ENCODE peak calls at places on chromosomes 3 and 15, in eight cellular contexts. One of them, this sample, is unnamed.
A peak's percentile ranks its signal among the peaks of the same experiment; 100 is the strongest.

GRCh38 chr15:34436126-34436955 is 1.3 kb downstream of the GOLGA8A start:
- DNase-seq in PC-3: peak; percentile 21
- DNase-seq in small intestine: peak; percentile 4
- DNase-seq in right cardiac atrium: peak; percentile 65
- DNase-seq in upper lobe of left lung: peak; percentile 82
- DNase-seq in fibroblast of lung: peak; percentile 17
- DNase-seq in psoas muscle: no peak
- DNase-seq in lower lobe of right lung: no peak
- DNase-seq in this sample: peak; percentile 6

GRCh38 chr15:51558421-51558820 is 64.2 kb downstream of the DMXL2 start:
- DNase-seq in PC-3: no peak
- DNase-seq in small intestine: no peak
- DNase-seq in right cardiac atrium: no peak
- DNase-seq in upper lobe of left lung: no peak
- DNase-seq in fibroblast of lung: no peak
- DNase-seq in psoas muscle: no peak
- DNase-seq in lower lobe of right lung: no peak
- DNase-seq in this sample: no peak

GRCh38 chr15:66863382-66864085 is 161.5 kb downstream of the SMAD6 start:
- DNase-seq in PC-3: no peak
- DNase-seq in small intestine: no peak
- DNase-seq in right cardiac atrium: no peak
- DNase-seq in upper lobe of left lung: no peak
- DNase-seq in fibroblast of lung: no peak
- DNase-seq in psoas muscle: no peak
- DNase-seq in lower lobe of right lung: no peak
- DNase-seq in this sample: no peak

GRCh38 chr3:184785856-184786255 is 26.1 kb upstream of the VPS8 start:
- DNase-seq in PC-3: no peak
- DNase-seq in small intestine: no peak
- DNase-seq in right cardiac atrium: no peak
- DNase-seq in upper lobe of left lung: peak; percentile 74
- DNase-seq in fibroblast of lung: no peak
- DNase-seq in psoas muscle: no peak
- DNase-seq in lower lobe of right lung: no peak
- DNase-seq in this sample: no peak

GRCh38 chr3:155065537-155065936 is 14.6 kb upstream of the MME start:
- DNase-seq in PC-3: peak; percentile 50
- DNase-seq in small intestine: no peak
- DNase-seq in right cardiac atrium: no peak
- DNase-seq in upper lobe of left lung: no peak
- DNase-seq in fibroblast of lung: peak; percentile 75
- DNase-seq in psoas muscle: no peak
- DNase-seq in lower lobe of right lung: no peak
- DNase-seq in this sample: peak; percentile 85

GRCh38 chr15:39819449-39820016 is 36.9 kb upstream of the FSIP1 start:
- DNase-seq in PC-3: no peak
- DNase-seq in small intestine: no peak
- DNase-seq in right cardiac atrium: no peak
- DNase-seq in upper lobe of left lung: no peak
- DNase-seq in fibroblast of lung: no peak
- DNase-seq in psoas muscle: no peak
- DNase-seq in lower lobe of right lung: no peak
- DNase-seq in this sample: no peak

GRCh38 chr3:159604151-159604581 is 384.5 kb upstream of the IL12A start:
- DNase-seq in PC-3: peak; percentile 52
- DNase-seq in small intestine: no peak
- DNase-seq in right cardiac atrium: peak; percentile 89
- DNase-seq in upper lobe of left lung: no peak
- DNase-seq in fibroblast of lung: peak; percentile 77
- DNase-seq in psoas muscle: no peak
- DNase-seq in lower lobe of right lung: peak; percentile 47
- DNase-seq in this sample: peak; percentile 12

GRCh38 chr15:52496776-52497470 is 31.8 kb downstream of the MYO5A start:
- DNase-seq in PC-3: peak; percentile 68
- DNase-seq in small intestine: no peak
- DNase-seq in right cardiac atrium: no peak
- DNase-seq in upper lobe of left lung: no peak
- DNase-seq in fibroblast of lung: peak; percentile 51
- DNase-seq in psoas muscle: no peak
- DNase-seq in lower lobe of right lung: no peak
- DNase-seq in this sample: peak; percentile 12

GRCh38 chr3:41848745-41849574 is 112.9 kb downstream of the ULK4 start:
- DNase-seq in PC-3: no peak
- DNase-seq in small intestine: no peak
- DNase-seq in right cardiac atrium: no peak
- DNase-seq in upper lobe of left lung: no peak
- DNase-seq in fibroblast of lung: no peak
- DNase-seq in psoas muscle: no peak
- DNase-seq in lower lobe of right lung: no peak
- DNase-seq in this sample: no peak

GRCh38 chr15:55530861-55531313 is 22.9 kb upstream of the DNAAF4 start:
- DNase-seq in PC-3: peak; percentile 22
- DNase-seq in small intestine: no peak
- DNase-seq in right cardiac atrium: no peak
- DNase-seq in upper lobe of left lung: no peak
- DNase-seq in fibroblast of lung: peak; percentile 79
- DNase-seq in psoas muscle: no peak
- DNase-seq in lower lobe of right lung: no peak
- DNase-seq in this sample: peak; percentile 12

GRCh38 chr3:19148768-19149091 is 420 bp downstream of the KCNH8 start:
- DNase-seq in PC-3: no peak
- DNase-seq in small intestine: peak; percentile 1
- DNase-seq in right cardiac atrium: no peak
- DNase-seq in upper lobe of left lung: no peak
- DNase-seq in fibroblast of lung: no peak
- DNase-seq in psoas muscle: no peak
- DNase-seq in lower lobe of right lung: no peak
- DNase-seq in this sample: no peak

GRCh38 chr3:174423936-174424335 is 435.2 kb upstream of the NAALADL2 start:
- DNase-seq in PC-3: no peak
- DNase-seq in small intestine: no peak
- DNase-seq in right cardiac atrium: no peak
- DNase-seq in upper lobe of left lung: no peak
- DNase-seq in fibroblast of lung: no peak
- DNase-seq in psoas muscle: no peak
- DNase-seq in lower lobe of right lung: no peak
- DNase-seq in this sample: no peak

GRCh38 chr3:172848910-172849309 is 98.4 kb downstream of the ECT2 start:
- DNase-seq in PC-3: no peak
- DNase-seq in small intestine: no peak
- DNase-seq in right cardiac atrium: no peak
- DNase-seq in upper lobe of left lung: no peak
- DNase-seq in fibroblast of lung: peak; percentile 83
- DNase-seq in psoas muscle: no peak
- DNase-seq in lower lobe of right lung: no peak
- DNase-seq in this sample: peak; percentile 51

GRCh38 chr3:112647122-112647521 is 6.2 kb upstream of the CCDC80 start:
- DNase-seq in PC-3: peak; percentile 91
- DNase-seq in small intestine: no peak
- DNase-seq in right cardiac atrium: no peak
- DNase-seq in upper lobe of left lung: no peak
- DNase-seq in fibroblast of lung: peak; percentile 97
- DNase-seq in psoas muscle: no peak
- DNase-seq in lower lobe of right lung: no peak
- DNase-seq in this sample: peak; percentile 89

GRCh38 chr3:69370945-69371301 is 15.0 kb downstream of the FRMD4B start:
- DNase-seq in PC-3: no peak
- DNase-seq in small intestine: no peak
- DNase-seq in right cardiac atrium: no peak
- DNase-seq in upper lobe of left lung: no peak
- DNase-seq in fibroblast of lung: peak; percentile 22
- DNase-seq in psoas muscle: no peak
- DNase-seq in lower lobe of right lung: no peak
- DNase-seq in this sample: no peak

GRCh38 chr15:51634591-51635198 is 12.1 kb upstream of the DMXL2 start:
- DNase-seq in PC-3: no peak
- DNase-seq in small intestine: no peak
- DNase-seq in right cardiac atrium: no peak
- DNase-seq in upper lobe of left lung: no peak
- DNase-seq in fibroblast of lung: peak; percentile 16
- DNase-seq in psoas muscle: no peak
- DNase-seq in lower lobe of right lung: no peak
- DNase-seq in this sample: no peak

GRCh38 chr3:105866656-105867653 is 1.9 kb downstream of the CBLB start:
- DNase-seq in PC-3: peak; percentile 59
- DNase-seq in small intestine: peak; percentile 57
- DNase-seq in right cardiac atrium: no peak
- DNase-seq in upper lobe of left lung: no peak
- DNase-seq in fibroblast of lung: peak; percentile 61
- DNase-seq in psoas muscle: peak; percentile 31
- DNase-seq in lower lobe of right lung: no peak
- DNase-seq in this sample: peak; percentile 53

GRCh38 chr3:125398952-125399351 is 23.8 kb upstream of the ZNF148 start:
- DNase-seq in PC-3: peak; percentile 20
- DNase-seq in small intestine: no peak
- DNase-seq in right cardiac atrium: no peak
- DNase-seq in upper lobe of left lung: no peak
- DNase-seq in fibroblast of lung: no peak
- DNase-seq in psoas muscle: no peak
- DNase-seq in lower lobe of right lung: no peak
- DNase-seq in this sample: no peak

GRCh38 chr3:170330366-170330765 is 27.1 kb upstream of the SKIL start:
- DNase-seq in PC-3: peak; percentile 97
- DNase-seq in small intestine: peak; percentile 36
- DNase-seq in right cardiac atrium: no peak
- DNase-seq in upper lobe of left lung: no peak
- DNase-seq in fibroblast of lung: peak; percentile 63
- DNase-seq in psoas muscle: no peak
- DNase-seq in lower lobe of right lung: no peak
- DNase-seq in this sample: peak; percentile 44

GRCh38 chr3:196620228-196620627 is 19.3 kb upstream of the NRROS start:
- DNase-seq in PC-3: no peak
- DNase-seq in small intestine: no peak
- DNase-seq in right cardiac atrium: no peak
- DNase-seq in upper lobe of left lung: no peak
- DNase-seq in fibroblast of lung: peak; percentile 56
- DNase-seq in psoas muscle: no peak
- DNase-seq in lower lobe of right lung: peak; percentile 70
- DNase-seq in this sample: peak; percentile 45

GRCh38 chr15:71802770-71803169 is 7.6 kb upstream of the NR2E3 start:
- DNase-seq in PC-3: no peak
- DNase-seq in small intestine: no peak
- DNase-seq in right cardiac atrium: no peak
- DNase-seq in upper lobe of left lung: peak; percentile 69
- DNase-seq in fibroblast of lung: no peak
- DNase-seq in psoas muscle: no peak
- DNase-seq in lower lobe of right lung: no peak
- DNase-seq in this sample: no peak

DNA sequence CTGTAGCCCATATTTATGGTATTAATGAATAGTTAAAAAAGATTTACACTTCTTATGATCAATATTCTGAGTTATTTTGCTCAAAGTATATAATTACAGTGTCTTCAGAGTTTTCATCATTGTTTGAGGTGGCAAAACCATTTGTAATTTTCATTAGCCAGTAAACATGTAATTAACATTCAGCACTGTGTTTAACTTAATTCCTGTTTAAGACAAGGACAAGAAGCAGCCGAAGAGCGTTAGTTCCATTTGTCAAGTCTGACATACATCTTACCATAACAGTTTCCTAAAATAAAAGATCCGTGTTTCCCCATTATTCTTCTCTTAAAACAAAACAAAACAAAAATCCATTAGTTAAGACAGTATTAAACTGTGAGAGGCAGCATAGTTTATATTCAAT is 5.6 kb upstream of the NR2F2 start:
- DNase-seq in PC-3: no peak
- DNase-seq in small intestine: no peak
- DNase-seq in right cardiac atrium: no peak
- DNase-seq in upper lobe of left lung: no peak
- DNase-seq in fibroblast of lung: peak; percentile 47
- DNase-seq in psoas muscle: no peak
- DNase-seq in lower lobe of right lung: no peak
- DNase-seq in this sample: no peak
- H3K4me3 ChIP-seq in PC-3: peak overlapping the region; percentile 85
- H3K4me3 ChIP-seq in small intestine: no peak overlapping the region
- H3K4me3 ChIP-seq in right cardiac atrium: peak overlapping the region; percentile 94
- H3K4me3 ChIP-seq in upper lobe of left lung: peak overlapping the region; percentile 42
- H3K4me3 ChIP-seq in fibroblast of lung: peak overlapping the region; percentile 65
- H3K4me3 ChIP-seq in psoas muscle: peak overlapping the region; percentile 92
- H3K4me3 ChIP-seq in lower lobe of right lung: peak overlapping the region; percentile 68
- H3K4me3 ChIP-seq in this sample: peak overlapping the region; percentile 94

GRCh38 chr15:88705769-88706165 is 67.0 kb downstream of the ISG20 start:
- DNase-seq in PC-3: no peak
- DNase-seq in small intestine: no peak
- DNase-seq in right cardiac atrium: no peak
- DNase-seq in upper lobe of left lung: no peak
- DNase-seq in fibroblast of lung: no peak
- DNase-seq in psoas muscle: no peak
- DNase-seq in lower lobe of right lung: no peak
- DNase-seq in this sample: no peak
- H3K4me3 ChIP-seq in PC-3: no peak overlapping the region
- H3K4me3 ChIP-seq in small intestine: no peak overlapping the region
- H3K4me3 ChIP-seq in right cardiac atrium: peak overlapping the region; percentile 55
- H3K4me3 ChIP-seq in upper lobe of left lung: peak overlapping the region; percentile 41
- H3K4me3 ChIP-seq in fibroblast of lung: no peak overlapping the region
- H3K4me3 ChIP-seq in psoas muscle: peak overlapping the region; percentile 59
- H3K4me3 ChIP-seq in lower lobe of right lung: peak overlapping the region; percentile 52
- H3K4me3 ChIP-seq in this sample: peak overlapping the region; percentile 50

GRCh38 chr15:85618956-85619491 is 175.7 kb downstream of the KLHL25 start:
- DNase-seq in PC-3: no peak
- DNase-seq in small intestine: peak; percentile 39
- DNase-seq in right cardiac atrium: peak; percentile 86
- DNase-seq in upper lobe of left lung: no peak
- DNase-seq in fibroblast of lung: peak; percentile 98
- DNase-seq in psoas muscle: peak; percentile 87
- DNase-seq in lower lobe of right lung: no peak
- DNase-seq in this sample: peak; percentile 98
- H3K4me3 ChIP-seq in PC-3: no peak overlapping the region
- H3K4me3 ChIP-seq in small intestine: no peak overlapping the region
- H3K4me3 ChIP-seq in right cardiac atrium: peak overlapping the region; percentile 63
- H3K4me3 ChIP-seq in upper lobe of left lung: peak overlapping the region; percentile 38
- H3K4me3 ChIP-seq in fibroblast of lung: peak overlapping the region; percentile 39
- H3K4me3 ChIP-seq in psoas muscle: peak overlapping the region; percentile 67
- H3K4me3 ChIP-seq in lower lobe of right lung: peak overlapping the region; percentile 54
- H3K4me3 ChIP-seq in this sample: peak overlapping the region; percentile 65

GRCh38 chr15:97691799-97692198 is 268.7 kb upstream of the ARRDC4 start:
- DNase-seq in PC-3: peak; percentile 14
- DNase-seq in small intestine: peak; percentile 19
- DNase-seq in right cardiac atrium: no peak
- DNase-seq in upper lobe of left lung: no peak
- DNase-seq in fibroblast of lung: no peak
- DNase-seq in psoas muscle: no peak
- DNase-seq in lower lobe of right lung: no peak
- DNase-seq in this sample: no peak

GRCh38 chr15:97688177-97688576 is 272.3 kb upstream of the ARRDC4 start:
- DNase-seq in PC-3: no peak
- DNase-seq in small intestine: no peak
- DNase-seq in right cardiac atrium: no peak
- DNase-seq in upper lobe of left lung: no peak
- DNase-seq in fibroblast of lung: no peak
- DNase-seq in psoas muscle: no peak
- DNase-seq in lower lobe of right lung: no peak
- DNase-seq in this sample: no peak

GRCh38 chr15:97694456-97694855 is 266.0 kb upstream of the ARRDC4 start:
- DNase-seq in PC-3: no peak
- DNase-seq in small intestine: no peak
- DNase-seq in right cardiac atrium: no peak
- DNase-seq in upper lobe of left lung: peak; percentile 66
- DNase-seq in fibroblast of lung: no peak
- DNase-seq in psoas muscle: no peak
- DNase-seq in lower lobe of right lung: no peak
- DNase-seq in this sample: no peak

GRCh38 chr15:97688886-97689285 is 271.6 kb upstream of the ARRDC4 start:
- DNase-seq in PC-3: no peak
- DNase-seq in small intestine: no peak
- DNase-seq in right cardiac atrium: no peak
- DNase-seq in upper lobe of left lung: no peak
- DNase-seq in fibroblast of lung: no peak
- DNase-seq in psoas muscle: no peak
- DNase-seq in lower lobe of right lung: no peak
- DNase-seq in this sample: no peak

GRCh38 chr15:97692317-97693015 is 268.0 kb upstream of the ARRDC4 start:
- DNase-seq in PC-3: no peak
- DNase-seq in small intestine: no peak
- DNase-seq in right cardiac atrium: no peak
- DNase-seq in upper lobe of left lung: peak; percentile 2
- DNase-seq in fibroblast of lung: no peak
- DNase-seq in psoas muscle: peak; percentile 55
- DNase-seq in lower lobe of right lung: no peak
- DNase-seq in this sample: no peak
- H3K4me3 ChIP-seq in PC-3: no peak overlapping the region
- H3K4me3 ChIP-seq in small intestine: no peak overlapping the region
- H3K4me3 ChIP-seq in right cardiac atrium: no peak overlapping the region
- H3K4me3 ChIP-seq in upper lobe of left lung: no peak overlapping the region
- H3K4me3 ChIP-seq in fibroblast of lung: no peak overlapping the region
- H3K4me3 ChIP-seq in psoas muscle: peak overlapping the region; percentile 55
- H3K4me3 ChIP-seq in lower lobe of right lung: no peak overlapping the region
- H3K4me3 ChIP-seq in this sample: no peak overlapping the region